ENCODE peak calls at places on chromosomes 5 and 9, in five cellular contexts. V is H1, W is HepG2, B is A549, H is K562. I is an unnamed sample.

GRCh38 chr9:121125590-121125989 is 50.8 kb downstream of the CNTRL start:
- DNase-seq in V (no peak), W (no peak), B (no peak), H (no peak), I (no peak)

GRCh38 chr5:65142511-65143011 is 339.2 kb downstream of the ADAMTS6 start:
- DNase-seq in V (no peak), W (no peak), B (peak; percentile 11), H (no peak), I (peak; percentile 68)

GRCh38 chr9:110750272-110750671 is 81.7 kb downstream of the MUSK start:
- DNase-seq in V (no peak), W (no peak), B (no peak), H (no peak), I (no peak)

GRCh38 chr5:135864503-135865443 is 30.3 kb downstream of the SLC25A48 start:
- DNase-seq in V (no peak), W (no peak), B (no peak), H (no peak), I (no peak)

GRCh38 chr9:127426756-127427155 is 2.6 kb downstream of the ZNF79 start:
- DNase-seq in V (no peak), W (no peak), B (no peak), H (no peak), I (no peak)

GRCh38 chr9:127444921-127445850 is 6.0 kb downstream of the RPL12 start:
- DNase-seq in V (peak; percentile 54), W (no peak), B (peak; percentile 55), H (no peak), I (no peak)

GRCh38 chr9:1050125-1050895 is at the start of gene DMRT2:
- DNase-seq in V (peak; percentile 92), W (peak; percentile 51), B (peak; percentile 85), H (peak; percentile 35), I (peak; percentile 39)

GRCh38 chr5:172362755-172363154 is 79.2 kb upstream of the UBTD2 start:
- DNase-seq in V (no peak), W (no peak), B (no peak), H (no peak), I (no peak)

GRCh38 chr9:71025728-71026127 is 95.7 kb downstream of the TRPM3 start:
- DNase-seq in V (no peak), W (no peak), B (no peak), H (no peak), I (no peak)

GRCh38 chr5:40983781-40984180 is 74.5 kb downstream of the C7 start:
- DNase-seq in V (no peak), W (no peak), B (no peak), H (no peak), I (no peak)

GRCh38 chr5:40986666-40987065 is 77.4 kb downstream of the C7 start:
- DNase-seq in V (no peak), W (no peak), B (no peak), H (no peak), I (no peak)

GRCh38 chr5:40985501-40985900 is 76.2 kb downstream of the C7 start:
- DNase-seq in V (no peak), W (no peak), B (no peak), H (no peak), I (no peak)

GRCh38 chr5:40987349-40987748 is 78.1 kb downstream of the C7 start:
- DNase-seq in V (no peak), W (no peak), B (no peak), H (no peak), I (no peak)

DNA sequence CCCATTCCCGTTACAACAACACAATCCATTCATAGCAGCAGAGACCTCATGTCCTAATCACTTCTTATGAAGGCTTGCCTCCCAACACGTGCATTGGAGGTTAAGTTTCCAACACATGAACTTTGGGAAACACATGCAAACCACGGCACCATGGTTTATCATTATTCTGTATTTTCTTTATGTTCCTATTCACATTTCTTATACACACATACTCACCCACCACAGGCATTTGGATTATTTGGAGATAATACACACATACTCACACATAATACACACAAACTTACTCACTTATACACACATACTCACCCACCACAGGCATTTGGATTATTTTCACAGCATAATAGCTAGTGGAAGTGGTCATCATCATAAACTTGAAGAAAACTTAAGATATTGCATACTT is 75.6 kb downstream of the C7 start:
- DNase-seq in V (no peak), W (no peak), B (no peak), H (no peak), I (no peak)
- H3K4me2 ChIP-seq in V (no peak overlapping the region), W (no peak overlapping the region), B (no peak overlapping the region), H (no peak overlapping the region), I (no peak overlapping the region)

GRCh38 chr9:34988218-34989055 is 1.1 kb upstream of the DNAJB5 start:
- DNase-seq in V (no peak), W (no peak), B (no peak), H (peak; percentile 46), I (no peak)
- TF ChIP-seq JUN in V (no peak), W (no peak), B (no peak), H (no peak), I (no peak)

DNA sequence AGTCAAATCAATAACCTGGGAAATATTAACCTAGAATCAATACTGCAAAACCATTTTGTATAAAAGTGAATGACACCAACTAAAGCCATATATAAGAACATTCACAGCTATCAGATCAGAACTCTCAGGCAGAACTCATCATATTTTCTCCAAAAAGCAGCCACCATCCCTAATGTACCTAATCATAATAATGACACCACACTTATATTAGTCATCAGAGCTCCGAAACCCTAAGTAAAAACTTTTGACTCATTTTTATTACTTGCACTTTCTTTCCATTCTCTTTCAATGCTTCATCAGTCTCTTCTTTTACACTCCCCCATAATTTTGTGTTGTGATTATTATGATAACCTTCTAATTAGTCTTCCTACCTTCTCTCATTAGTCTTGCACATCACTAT is 45.3 kb downstream of the INSL6 start:
- DNase-seq in V (no peak), W (no peak), B (no peak), H (no peak), I (no peak)
- H3K9me3 ChIP-seq in V (no peaks in the 10 kb centered on the region), W (no peaks in the 10 kb centered on the region), B (peaks cover 7% of the 10 kb centered on the region), H (no peaks in the 10 kb centered on the region), I (no peaks in the 10 kb centered on the region)

GRCh38 chr9:122954253-122954691 is 13.5 kb downstream of the RABGAP1 start:
- DNase-seq in V (no peak), W (no peak), B (no peak), H (no peak), I (peak; percentile 88)
- H3K4me2 ChIP-seq in V (no peak overlapping the region), W (no peak overlapping the region), B (peak overlapping the region; percentile 52), H (no peak overlapping the region), I (peak overlapping the region; percentile 86)

GRCh38 chr5:137607771-137608170 is 108.6 kb upstream of the SPOCK1 start:
- DNase-seq in V (no peak), W (no peak), B (no peak), H (no peak), I (no peak)
- TF ChIP-seq JUN in V (no peak), W (no peak), B (no peak), H (no peak), I (no peak)

DNA sequence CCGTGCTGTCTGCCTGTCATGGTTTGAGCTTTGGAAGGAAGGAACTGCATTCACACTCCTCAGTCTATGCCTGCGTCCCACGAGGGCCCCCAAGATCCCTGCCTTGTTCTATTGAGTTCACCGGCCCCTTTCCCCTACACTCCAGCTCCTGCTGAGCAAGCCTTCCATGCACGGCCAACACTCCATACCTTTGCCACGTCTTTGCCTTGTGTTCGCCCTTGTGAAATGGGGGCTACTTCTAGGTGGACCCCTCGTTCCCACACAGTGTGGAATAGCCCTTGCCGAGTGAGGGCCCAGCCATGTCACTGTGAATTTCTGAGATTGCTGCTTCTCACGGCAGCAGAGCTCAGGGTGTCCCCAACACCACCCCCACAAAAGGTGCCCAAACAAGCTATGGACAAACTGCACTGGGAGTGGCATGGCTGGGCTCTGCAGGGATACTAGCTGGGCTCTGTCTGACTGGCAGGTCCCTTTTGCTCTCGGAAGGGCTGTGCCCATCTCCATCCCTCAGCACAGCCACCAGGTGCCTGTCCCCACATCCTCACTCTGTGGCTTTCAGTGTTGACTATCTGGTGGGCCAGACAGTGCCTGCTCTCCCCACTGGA is 67.9 kb upstream of the ADAMTS2 start:
- DNase-seq in V (peak; percentile 17), W (no peak), B (no peak), H (no peak), I (no peak)
- H3K9me3 ChIP-seq in V (peaks cover 4% of the 10 kb centered on the region), W (no peaks in the 10 kb centered on the region), B (peaks cover 5% of the 10 kb centered on the region), H (no peaks in the 10 kb centered on the region), I (peaks cover 2% of the 10 kb centered on the region)